ENCODE peak calls at places on chromosomes 5 and 9, in six cellular contexts. D, W, G, J, K and H are unnamed samples.

GRCh38 chr9:110189001-110189400 is 19.0 kb downstream of the C9orf152 start:
- DNase-seq in K (peak), W (no peak), J (no peak), G (no peak), D (no peak), H (no peak)

GRCh38 chr9:31119882-31120481 is 1264.5 kb upstream of the ACO1 start:
- DNase-seq in W (peak), K (peak), J (no peak), D (no peak), G (no peak), H (no peak)

GRCh38 chr9:68949271-68950000 is 64.5 kb downstream of the PRKACG start:
- DNase-seq in J (peak), D (no peak), K (no peak), G (no peak), W (no peak), H (no peak)

GRCh38 chr9:35079426-35080341 is at the start of gene FANCG:
- DNase-seq in G (peak), D (peak), K (peak), J (peak), W (peak), H (peak)

GRCh38 chr5:139808481-139809330 is 13.1 kb downstream of the PSD2 start:
- DNase-seq in W (no peak), J (no peak), G (peak), K (no peak), D (peak), H (peak)

GRCh38 chr9:132201780-132202703 is 40.2 kb downstream of the NTNG2 start:
- DNase-seq in D (no peak), W (no peak), K (no peak), J (no peak), G (peak), H (no peak)

GRCh38 chr5:6729400-6730310 is 16.4 kb downstream of the TENT4A start:
- DNase-seq in W (no peak), K (no peak), G (no peak), J (no peak), D (no peak), H (no peak)

GRCh38 chr5:116766470-116766947 is 191.9 kb upstream of the SEMA6A start:
- DNase-seq in J (peak), D (no peak), W (no peak), G (no peak), K (peak), H (peak)

GRCh38 chr5:139369181-139369580 is 13.9 kb downstream of the SLC23A1 start:
- DNase-seq in W (no peak), D (no peak), G (no peak), K (no peak), J (no peak), H (no peak)

GRCh38 chr9:114108016-114108833 is 9.1 kb upstream of the KIF12 start:
- DNase-seq in W (peak), D (peak), J (no peak), K (peak), G (peak), H (peak)

GRCh38 chr5:178403351-178403750 is 170.7 kb upstream of the PHYKPL start:
- DNase-seq in W (no peak), G (no peak), D (no peak), J (no peak), K (no peak), H (no peak)

GRCh38 chr5:132777209-132778069 is at the start of gene SEPTIN8:
- DNase-seq in K (no peak), D (peak), G (peak), W (no peak), J (no peak), H (peak)

GRCh38 chr9:95071925-95072324 is 245.6 kb downstream of the FANCC start:
- DNase-seq in J (no peak), W (no peak), G (no peak), K (no peak), D (no peak), H (no peak)

GRCh38 chr9:133051281-133051900 is 10.4 kb upstream of the CEL start:
- DNase-seq in G (no peak), K (no peak), D (no peak), J (no peak), W (no peak), H (no peak)

GRCh38 chr5:151924564-151925395 is at the start of gene GLRA1:
- DNase-seq in G (peak), D (peak), W (peak), J (no peak), K (peak), H (peak)

GRCh38 chr5:175059687-175060194 is 335.4 kb downstream of the MSX2 start:
- DNase-seq in D (no peak), J (no peak), W (peak), K (peak), G (no peak), H (no peak)

GRCh38 chr5:17317499-17317898 is 100.1 kb downstream of the BASP1 start:
- DNase-seq in D (no peak), G (no peak), W (no peak), J (peak), K (no peak), H (no peak)

GRCh38 chr9:13088734-13089427 is 190.6 kb downstream of the MPDZ start:
- DNase-seq in G (peak), W (peak), K (peak), J (no peak), D (peak), H (peak)

GRCh38 chr5:40569549-40570270 is 110.0 kb upstream of the PTGER4 start:
- DNase-seq in J (no peak), G (no peak), K (no peak), W (no peak), D (no peak), H (no peak)

GRCh38 chr9:121837113-121838010 is 185.9 kb downstream of the DAB2IP start:
- DNase-seq in W (no peak), D (no peak), G (no peak), J (no peak), K (no peak), H (no peak)

GRCh38 chr9:33297455-33297854 is 7.1 kb downstream of the NFX1 start:
- DNase-seq in D (no peak), G (no peak), K (no peak), J (peak), W (no peak), H (peak)

GRCh38 chr5:52893105-52893504 is 96.0 kb upstream of the ITGA2 start:
- DNase-seq in J (no peak), D (no peak), W (no peak), G (no peak), K (no peak), H (no peak)

GRCh38 chr9:132056717-132057429 is 22.8 kb downstream of the MED27 start:
- DNase-seq in D (no peak), K (no peak), G (no peak), J (no peak), W (no peak), H (no peak)

GRCh38 chr5:142929602-142930001 is 159.4 kb downstream of the ARHGAP26 start:
- DNase-seq in K (no peak), W (no peak), G (no peak), D (no peak), J (no peak), H (no peak)

GRCh38 chr9:136339173-136339957 is 12.0 kb downstream of the GPSM1 start:
- DNase-seq in K (peak), J (no peak), D (peak), W (no peak), G (peak), H (peak)

GRCh38 chr9:18665947-18666346 is 192.0 kb downstream of the ADAMTSL1 start:
- DNase-seq in K (no peak), W (no peak), J (no peak), D (no peak), G (no peak), H (no peak)

GRCh38 chr9:73200694-73201432 is 49.2 kb downstream of the ANXA1 start:
- DNase-seq in G (no peak), K (peak), W (no peak), J (no peak), D (no peak), H (no peak)

GRCh38 chr9:136311433-136312375 is 7.8 kb upstream of the CCDC187 start:
- DNase-seq in K (peak), D (peak), J (no peak), W (no peak), G (peak), H (no peak)

GRCh38 chr5:177553671-177554429 is 513 bp downstream of the FAM193B start:
- DNase-seq in J (no peak), G (peak), W (no peak), K (no peak), D (peak), H (peak)

GRCh38 chr9:69370430-69370829 is 45.4 kb downstream of the ENTREP1 start:
- DNase-seq in W (no peak), K (no peak), J (no peak), G (no peak), D (no peak), H (no peak)

GRCh38 chr5:121870489-121870888 is 18.8 kb downstream of the FTMT start:
- DNase-seq in D (no peak), J (no peak), G (no peak), K (no peak), W (no peak), H (no peak)

GRCh38 chr9:112559629-112560413 is 73.2 kb downstream of the KIAA1958 start:
- DNase-seq in K (no peak), J (no peak), W (no peak), D (no peak), G (no peak), H (no peak)

GRCh38 chr9:34377402-34377741 is 674 bp upstream of the MYORG start:
- DNase-seq in D (no peak), G (no peak), K (no peak), J (no peak), W (no peak), H (no peak)

GRCh38 chr5:160938532-160938931 is 86.5 kb upstream of the ATP10B start:
- DNase-seq in J (no peak), W (no peak), G (no peak), K (peak), D (no peak), H (no peak)

GRCh38 chr9:37262410-37262809 is 142.0 kb downstream of the ZCCHC7 start:
- DNase-seq in J (no peak), G (no peak), K (no peak), W (no peak), D (no peak), H (no peak)

GRCh38 chr5:116492776-116493175 is 81.8 kb downstream of the SEMA6A start:
- DNase-seq in J (no peak), D (no peak), K (no peak), W (no peak), G (no peak), H (no peak)

DNA sequence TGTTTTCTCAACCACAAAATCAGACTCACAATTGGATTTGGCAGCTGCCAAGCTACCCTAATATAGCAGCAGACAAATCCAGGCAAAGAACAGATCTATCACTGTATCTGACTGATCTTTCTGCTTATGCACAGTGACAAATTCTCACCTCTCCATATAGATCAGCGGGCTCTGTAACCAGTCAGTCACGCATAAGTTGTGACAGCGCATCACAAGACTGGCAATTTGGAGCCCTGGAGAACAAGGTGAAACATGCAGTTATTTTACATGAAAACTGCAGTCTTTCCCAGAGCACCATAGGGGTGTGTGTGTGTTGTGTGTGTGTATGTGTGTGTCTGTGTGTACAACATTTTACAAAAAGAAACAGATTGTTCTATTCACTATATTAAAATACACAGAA is 37.7 kb downstream of the RORB start:
- DNase-seq in W (no peak), G (no peak), D (no peak), K (no peak), J (no peak), H (no peak)
- TF ChIP-seq POLR2AphosphoS5 in W (no peak), G (no peak), D (no peak), K (no peak), J (no peak), H (no peak)

GRCh38 chr5:159773062-159773924 is 143.0 kb upstream of the ADRA1B start:
- DNase-seq in K (no peak), D (peak), W (no peak), G (peak), J (no peak), H (peak)
- TF ChIP-seq POLR2A in K (no peak), D (no peak), W (no peak), G (no peak), J (no peak), H (no peak)

GRCh38 chr9:5263568-5264218 is 32.5 kb downstream of the INSL4 start:
- DNase-seq in J (no peak), K (peak), G (no peak), W (no peak), D (no peak), H (no peak)

GRCh38 chr9:5264219-5264595 is 33.0 kb downstream of the INSL4 start:
- DNase-seq in D (no peak), J (no peak), W (no peak), G (no peak), K (no peak), H (no peak)

GRCh38 chr9:5269249-5269715 is 35.2 kb downstream of the RLN2 start:
- DNase-seq in D (no peak), K (peak), G (no peak), J (no peak), W (peak), H (no peak)

DNA sequence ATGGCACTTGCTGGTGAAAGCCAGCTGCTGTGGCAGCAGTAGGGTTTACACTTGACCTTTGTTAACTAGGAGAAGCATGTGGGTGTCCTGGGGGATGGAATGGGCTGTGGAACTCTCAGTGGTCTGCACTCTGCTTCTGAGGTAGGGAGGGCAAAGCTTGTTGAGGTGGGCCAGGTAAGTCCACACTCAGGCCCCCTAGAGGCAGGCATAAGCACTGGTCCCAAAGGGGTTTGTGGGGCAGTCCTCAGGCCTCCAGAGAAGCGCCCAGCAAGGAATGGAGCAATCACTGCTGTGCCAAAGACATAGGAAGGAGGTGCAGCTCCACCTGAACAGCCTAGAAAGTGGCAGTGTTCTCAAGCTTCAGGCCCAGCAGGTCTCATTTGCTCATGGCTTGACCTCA is 34.7 kb downstream of the INSL4 start:
- DNase-seq in W (no peak), G (no peak), J (no peak), D (no peak), K (no peak), H (no peak)
- TF ChIP-seq TAF1 in W (no peak), G (no peak), J (no peak), D (no peak), K (no peak), H (no peak)

DNA sequence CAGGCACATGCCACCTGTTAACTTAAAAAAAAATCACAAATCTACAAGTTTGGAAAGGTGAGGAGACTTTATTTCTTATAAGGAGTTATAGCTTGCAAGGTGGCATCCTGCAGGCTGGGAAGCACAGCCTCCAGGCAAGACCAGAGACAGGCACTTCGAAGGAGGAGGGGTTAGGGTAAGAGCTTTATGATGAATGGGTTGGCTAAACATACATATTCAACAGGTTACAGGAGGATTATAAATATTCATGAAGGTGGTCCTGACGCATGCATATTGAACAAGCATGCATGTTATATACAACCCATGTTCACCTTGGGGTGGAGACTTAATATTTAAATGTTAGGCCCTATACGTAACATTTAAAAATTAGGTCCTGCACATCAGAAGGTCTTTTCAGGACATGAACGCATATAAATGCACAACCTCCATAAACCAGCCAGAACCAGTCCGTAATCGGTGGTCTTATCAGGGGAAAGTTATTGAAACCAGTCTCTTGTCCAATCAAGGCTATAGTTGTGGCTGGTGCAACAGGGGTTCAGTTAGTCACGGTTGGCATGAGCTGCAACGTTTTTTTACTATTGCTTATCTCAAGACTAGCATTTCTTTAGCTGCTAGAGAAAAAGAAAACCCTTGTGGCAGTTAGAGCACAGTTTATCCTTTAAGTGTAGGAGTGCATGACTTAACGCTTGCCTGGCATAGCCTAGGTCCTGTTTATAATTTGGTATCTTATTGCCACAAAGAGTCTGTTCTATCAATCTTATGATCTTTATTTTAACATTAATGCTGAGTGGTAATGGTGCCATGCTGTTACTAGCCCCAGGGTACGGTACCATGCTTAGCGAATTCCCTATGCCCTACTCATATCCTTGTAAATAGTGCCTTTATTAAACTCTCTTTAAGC is 72.7 kb downstream of the C9orf57 start:
- DNase-seq in J (no peak), W (no peak), G (no peak), K (no peak), D (no peak), H (no peak)
- TF ChIP-seq POLR2AphosphoS5 in J (no peak), W (no peak), G (no peak), K (no peak), D (no peak), H (no peak)

GRCh38 chr9:4792572-4793411 is at the start of gene RCL1:
- DNase-seq in J (peak), K (peak), D (peak), W (peak), G (peak), H (peak)
- TF ChIP-seq POLR2A in J (peak), K (peak), D (peak), W (peak), G (peak), H (peak)